ENCODE peak calls at places on chromosomes 12 and 14, in six cellular contexts. W, X, N, B, I and J are unnamed samples. For H3K9me2, the result is how much of the 10 kb centered on the place peaks cover.

GRCh38 chr14:51879170-51879569 is 18.8 kb downstream of the GNG2 start:
- DNase-seq in W (no peak), X (no peak), N (no peak), B (no peak), I (no peak), J (no peak)

GRCh38 chr14:106185837-106186233 is 659.5 kb downstream of the TMEM121 start:
- DNase-seq in W (peak), X (no peak), N (no peak), B (no peak), I (no peak), J (no peak)

GRCh38 chr12:47014474-47014873 is 64.9 kb upstream of the PCED1B start:
- DNase-seq in W (no peak), X (no peak), N (no peak), B (no peak), I (no peak), J (peak)

GRCh38 chr14:70995671-70996070 is 88.4 kb downstream of the PCNX1 start:
- DNase-seq in W (no peak), X (no peak), N (peak), B (peak), I (no peak), J (no peak)

GRCh38 chr12:64890873-64891468 is 66.5 kb downstream of the TBC1D30 start:
- DNase-seq in W (peak), X (no peak), N (peak), B (peak), I (peak), J (peak)

GRCh38 chr12:15477761-15478160 is 155.5 kb downstream of the PTPRO start:
- DNase-seq in W (no peak), X (no peak), N (no peak), B (no peak), I (no peak), J (no peak)

GRCh38 chr14:35124127-35124526 is 1.8 kb downstream of the PRORP start:
- DNase-seq in W (no peak), X (no peak), N (no peak), B (peak), I (no peak), J (no peak)

GRCh38 chr14:68703093-68703492 is 89.8 kb downstream of the ZFP36L1 start:
- DNase-seq in W (no peak), X (peak), N (no peak), B (no peak), I (no peak), J (peak)

GRCh38 chr12:125249932-125250331 is 184.7 kb downstream of the AACS start:
- DNase-seq in W (peak), X (no peak), N (no peak), B (no peak), I (no peak), J (no peak)

GRCh38 chr12:2395352-2395977 is 342.7 kb downstream of the CACNA1C start:
- DNase-seq in W (peak), X (peak), N (peak), B (peak), I (peak), J (peak)

GRCh38 chr14:74934476-74935339 is 11.6 kb upstream of the RPS6KL1 start:
- DNase-seq in W (no peak), X (no peak), N (peak), B (no peak), I (no peak), J (no peak)

GRCh38 chr14:85537526-85537925 is 7.6 kb downstream of the FLRT2 start:
- DNase-seq in W (no peak), X (no peak), N (no peak), B (no peak), I (no peak), J (no peak)

GRCh38 chr12:12892670-12893290 is 1.4 kb downstream of the GPRC5A start:
- DNase-seq in W (no peak), X (peak), N (peak), B (no peak), I (no peak), J (peak)

GRCh38 chr12:26401874-26402273 is 206.5 kb downstream of the SSPN start:
- DNase-seq in W (no peak), X (no peak), N (no peak), B (no peak), I (no peak), J (no peak)

GRCh38 chr12:26400627-26401026 is 205.3 kb downstream of the SSPN start:
- DNase-seq in W (no peak), X (no peak), N (no peak), B (no peak), I (no peak), J (no peak)

GRCh38 chr12:26402648-26403047 is 207.3 kb downstream of the SSPN start:
- DNase-seq in W (peak), X (peak), N (peak), B (peak), I (no peak), J (peak)

GRCh38 chr12:26406391-26406790 is 211.0 kb downstream of the SSPN start:
- DNase-seq in W (no peak), X (no peak), N (no peak), B (no peak), I (no peak), J (no peak)

GRCh38 chr12:26403601-26404000 is 208.2 kb downstream of the SSPN start:
- DNase-seq in W (no peak), X (no peak), N (no peak), B (no peak), I (no peak), J (no peak)
- H3K9me2 ChIP-seq in W (under half), X (under half), N (under half), B (under half), I (under half), J (under half)

DNA sequence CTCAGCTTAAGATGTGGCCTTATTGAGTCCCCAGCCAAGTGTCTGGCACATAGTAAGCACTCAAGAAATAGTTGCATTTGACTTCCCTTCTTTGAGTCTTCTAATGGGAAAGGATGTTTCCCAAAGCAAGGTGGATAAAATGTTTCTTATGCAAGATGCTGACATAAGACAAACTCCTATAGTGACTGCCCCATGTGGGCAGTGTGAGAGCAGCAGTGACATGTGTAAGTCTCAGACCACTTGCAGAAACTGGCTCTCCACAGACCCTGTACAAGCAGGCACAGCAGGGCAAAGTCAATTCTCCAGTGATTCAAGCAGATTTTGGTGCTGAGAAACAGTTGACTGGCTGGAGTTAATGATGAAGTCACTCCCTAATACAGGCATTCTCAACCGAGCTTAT is 255.3 kb downstream of the ANO2 start:
- DNase-seq in W (no peak), X (no peak), N (peak), B (peak), I (no peak), J (no peak)
- H3K9me2 ChIP-seq in W (under half), X (under half), N (under half), B (under half), I (under half), J (under half)

DNA sequence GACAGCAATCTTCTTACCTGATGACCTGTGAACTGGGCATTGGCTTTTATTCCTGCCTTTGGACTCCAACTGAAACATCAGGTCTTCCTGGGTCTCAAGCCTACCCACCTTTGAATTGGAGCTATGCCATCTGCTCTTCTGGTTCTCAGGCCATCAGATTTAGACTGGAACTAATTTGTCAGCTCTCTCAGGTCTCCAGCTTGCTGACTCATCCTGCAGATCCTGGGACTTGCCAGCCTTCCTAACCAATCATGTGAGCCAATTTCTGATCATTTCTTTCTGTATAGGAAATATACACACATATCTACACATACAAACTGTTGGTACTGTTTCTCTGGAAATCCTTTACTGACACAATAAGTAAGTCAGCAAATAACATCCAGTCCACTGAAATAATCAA is 65.3 kb upstream of the TSPAN8 start:
- DNase-seq in W (no peak), X (no peak), N (no peak), B (no peak), I (no peak), J (peak)
- H3K9me2 ChIP-seq in W (under half), X (under half), N (under half), B (under half), I (under half), J (under half)

DNA sequence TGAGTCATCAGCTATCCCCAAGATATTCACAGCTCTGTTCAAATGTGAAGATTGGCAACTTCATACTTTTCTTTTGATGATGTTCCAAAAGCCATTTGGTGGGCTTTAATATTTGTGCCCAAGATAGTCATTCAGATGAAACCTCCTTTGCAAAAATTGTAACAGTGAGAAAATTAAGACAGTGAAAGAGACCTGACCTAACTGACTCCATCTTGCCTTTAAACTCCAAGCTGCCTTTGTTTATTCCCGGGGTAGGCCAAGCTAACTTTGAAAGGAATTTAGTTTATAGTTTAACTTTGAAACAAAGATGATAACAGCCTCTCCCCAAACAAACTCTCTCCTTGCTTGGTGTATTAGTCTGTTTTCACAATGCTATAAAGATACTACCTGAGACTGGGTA is 221.1 kb downstream of the KTN1 start:
- DNase-seq in W (no peak), X (no peak), N (no peak), B (no peak), I (no peak), J (no peak)
- H3K9me2 ChIP-seq in W (under half), X (under half), N (under half), B (under half), I (under half), J (under half)

DNA sequence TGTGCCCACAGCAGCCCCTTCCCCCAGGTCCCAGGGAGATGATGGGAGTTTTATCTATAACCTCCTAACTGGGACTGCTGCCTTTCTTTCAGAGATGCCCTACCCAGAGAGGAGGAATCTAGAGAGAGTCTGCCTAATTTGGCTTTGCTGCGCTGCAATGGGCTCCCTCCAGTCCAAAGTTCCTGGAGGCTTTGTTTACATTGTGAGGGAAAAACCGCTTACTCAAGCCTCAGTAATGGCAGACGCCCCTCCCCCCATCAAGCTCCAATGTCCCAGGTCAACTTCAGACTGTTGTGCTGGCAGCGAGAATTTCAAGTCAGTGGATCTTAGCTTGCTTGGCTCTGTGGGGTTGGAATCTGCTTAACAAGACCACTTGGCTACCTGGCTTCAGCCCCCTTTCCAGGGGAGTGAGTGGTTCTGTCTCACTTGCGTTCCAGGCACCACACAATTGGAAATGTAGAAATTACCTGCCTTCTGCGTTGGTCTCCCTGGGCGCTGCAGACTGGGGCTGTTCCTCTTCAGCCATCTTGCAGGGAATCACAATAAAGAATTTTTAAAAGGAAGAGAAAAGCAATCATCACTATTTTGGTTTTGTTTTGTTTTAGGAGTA is 262.5 kb downstream of the FOXG1 start:
- DNase-seq in W (no peak), X (no peak), N (peak), B (peak), I (no peak), J (peak)
- H3K9me2 ChIP-seq in W (under half), X (under half), N (under half), B (under half), I (under half), J (under half)

DNA sequence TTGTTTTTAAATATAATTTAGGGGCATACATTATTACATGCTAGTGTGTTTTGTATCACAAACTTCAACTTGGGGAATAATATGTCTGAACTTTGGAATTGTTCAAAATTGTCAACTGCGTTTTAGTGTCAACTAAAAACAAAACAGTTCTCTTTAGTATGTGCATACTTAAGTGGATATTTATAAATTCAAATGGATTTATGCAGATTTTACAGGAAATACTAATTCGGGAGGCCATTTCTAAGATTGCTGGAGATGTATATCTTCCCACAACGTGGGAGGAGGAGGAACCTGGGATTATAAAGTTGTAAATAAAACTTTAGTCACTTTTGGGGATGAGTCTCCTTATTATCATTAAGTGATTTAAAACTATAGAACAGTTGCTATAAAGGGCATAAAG is 2.5 kb downstream of the PDE3A start:
- DNase-seq in W (no peak), X (no peak), N (no peak), B (no peak), I (no peak), J (no peak)
- H3K9me2 ChIP-seq in W (under half), X (under half), N (under half), B (under half), I (under half), J (under half)

DNA sequence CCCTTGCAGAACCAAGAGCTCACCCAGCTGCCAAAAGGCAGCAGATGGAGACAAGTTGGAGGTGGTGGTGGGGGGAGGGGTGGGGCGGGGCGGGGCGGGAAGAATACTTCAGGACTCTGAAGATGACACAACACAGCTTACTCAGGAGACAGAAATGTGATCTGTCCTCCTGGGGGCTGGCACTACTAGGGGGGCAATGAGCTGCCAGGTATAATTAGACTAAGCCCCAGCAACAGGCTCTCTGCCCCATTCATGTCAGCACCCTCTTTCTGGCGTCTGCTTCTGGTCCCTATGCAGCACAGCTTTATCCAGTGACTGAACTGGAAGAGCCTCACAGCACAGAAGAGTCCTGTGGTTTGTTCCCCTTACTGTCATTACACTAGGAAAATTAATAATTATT is 407.0 kb downstream of the MED13L start:
- DNase-seq in W (no peak), X (no peak), N (no peak), B (no peak), I (no peak), J (peak)
- H3K9me2 ChIP-seq in W (under half), X (under half), N (under half), B (under half), I (under half), J (under half)